ENCODE peak calls at places on chromosomes 6 and 20, in four cellular contexts. M, F, L and I are unnamed samples.
A peak's percentile ranks its signal among the peaks of the same experiment; 100 is the strongest.

GRCh38 chr6:162964703-162965140 is 236.9 kb downstream of the PACRG start:
- DNase-seq in M (no peak), F (no peak), L (no peak), I (no peak)

GRCh38 chr6:89566930-89567634 is 71.5 kb downstream of the LYRM2 start:
- DNase-seq in M (no peak), F (no peak), L (peak; percentile 12), I (no peak)

GRCh38 chr20:15918631-15919030 is 654.6 kb downstream of the KIF16B start:
- DNase-seq in M (no peak), F (no peak), L (no peak), I (no peak)

GRCh38 chr20:62054451-62054953 is 11.2 kb downstream of the TAF4 start:
- DNase-seq in M (no peak), F (no peak), L (no peak), I (no peak)

GRCh38 chr6:30573113-30573512 is 1.9 kb downstream of the ABCF1 start:
- DNase-seq in M (no peak), F (no peak), L (no peak), I (no peak)

GRCh38 chr20:30811896-30812671 is 445.4 kb upstream of the DEFB115 start:
- DNase-seq in M (peak; percentile 81), F (peak; percentile 75), L (no peak), I (peak; percentile 20)

GRCh38 chr6:144582939-144583613 is 297.9 kb downstream of the UTRN start:
- DNase-seq in M (peak; percentile 61), F (peak; percentile 12), L (no peak), I (peak; percentile 83)

GRCh38 chr6:8958894-8959511 is 523.7 kb upstream of the SLC35B3 start:
- DNase-seq in M (no peak), F (no peak), L (peak; percentile 97), I (no peak)

GRCh38 chr6:52325695-52326471 is 36.1 kb upstream of the PAQR8 start:
- DNase-seq in M (no peak), F (peak; percentile 54), L (peak; percentile 98), I (no peak)

GRCh38 chr20:58349586-58349985 is 39.4 kb upstream of the VAPB start:
- DNase-seq in M (no peak), F (no peak), L (no peak), I (no peak)

GRCh38 chr6:20991910-20992309 is 457.7 kb downstream of the CDKAL1 start:
- DNase-seq in M (no peak), F (no peak), L (peak; percentile 21), I (no peak)

GRCh38 chr6:106448000-106448426 is 87.5 kb downstream of the CRYBG1 start:
- DNase-seq in M (no peak), F (no peak), L (no peak), I (peak; percentile 11)

GRCh38 chr6:105862936-105863603 is 223.1 kb upstream of the PRDM1 start:
- DNase-seq in M (no peak), F (no peak), L (no peak), I (no peak)

GRCh38 chr6:1436334-1437306 is 47.2 kb downstream of the FOXF2 start:
- DNase-seq in M (peak; percentile 73), F (peak; percentile 52), L (peak; percentile 67), I (peak; percentile 30)

GRCh38 chr6:20574355-20574754 is 40.1 kb downstream of the CDKAL1 start:
- DNase-seq in M (no peak), F (no peak), L (no peak), I (no peak)

GRCh38 chr6:83083476-83083875 is 16.0 kb downstream of the DOP1A start:
- DNase-seq in M (no peak), F (no peak), L (no peak), I (no peak)

GRCh38 chr6:86856937-86857563 is 80.3 kb upstream of the HTR1E start:
- DNase-seq in M (peak; percentile 40), F (peak; percentile 51), L (peak; percentile 33), I (no peak)
- TF ChIP-seq TCF7 in M (no peak), F (no peak), L (no peak), I (no peak)

GRCh38 chr6:134316733-134317431 is 1.0 kb downstream of the SGK1 start:
- DNase-seq in M (no peak), F (no peak), L (no peak), I (no peak)

GRCh38 chr6:134315974-134316391 is 1.9 kb downstream of the SGK1 start:
- DNase-seq in M (peak; percentile 38), F (no peak), L (no peak), I (no peak)

GRCh38 chr6:134318396-134319281 is 727 bp upstream of the SGK1 start:
- DNase-seq in M (no peak), F (no peak), L (no peak), I (no peak)

GRCh38 chr6:134315189-134315588 is 2.7 kb downstream of the SGK1 start:
- DNase-seq in M (peak; percentile 82), F (no peak), L (no peak), I (no peak)

GRCh38 chr6:134317471-134318131 is at the start of gene SGK1:
- DNase-seq in M (no peak), F (peak; percentile 62), L (no peak), I (no peak)
- TF ChIP-seq TCF7 in M (no peak), F (no peak), L (no peak), I (no peak)

GRCh38 chr6:14353798-14354197 is 236.2 kb downstream of the CD83 start:
- DNase-seq in M (no peak), F (no peak), L (no peak), I (no peak)

GRCh38 chr6:14353263-14353662 is 235.7 kb downstream of the CD83 start:
- DNase-seq in M (no peak), F (no peak), L (no peak), I (no peak)

GRCh38 chr6:14360565-14360964 is 243.0 kb downstream of the CD83 start:
- DNase-seq in M (no peak), F (no peak), L (no peak), I (no peak)

GRCh38 chr6:14359438-14359837 is 241.9 kb downstream of the CD83 start:
- DNase-seq in M (no peak), F (no peak), L (no peak), I (no peak)

GRCh38 chr6:14354919-14355572 is 237.5 kb downstream of the CD83 start:
- DNase-seq in M (peak; percentile 31), F (no peak), L (no peak), I (no peak)
- TF ChIP-seq TCF7 in M (no peak), F (no peak), L (no peak), I (no peak)

DNA sequence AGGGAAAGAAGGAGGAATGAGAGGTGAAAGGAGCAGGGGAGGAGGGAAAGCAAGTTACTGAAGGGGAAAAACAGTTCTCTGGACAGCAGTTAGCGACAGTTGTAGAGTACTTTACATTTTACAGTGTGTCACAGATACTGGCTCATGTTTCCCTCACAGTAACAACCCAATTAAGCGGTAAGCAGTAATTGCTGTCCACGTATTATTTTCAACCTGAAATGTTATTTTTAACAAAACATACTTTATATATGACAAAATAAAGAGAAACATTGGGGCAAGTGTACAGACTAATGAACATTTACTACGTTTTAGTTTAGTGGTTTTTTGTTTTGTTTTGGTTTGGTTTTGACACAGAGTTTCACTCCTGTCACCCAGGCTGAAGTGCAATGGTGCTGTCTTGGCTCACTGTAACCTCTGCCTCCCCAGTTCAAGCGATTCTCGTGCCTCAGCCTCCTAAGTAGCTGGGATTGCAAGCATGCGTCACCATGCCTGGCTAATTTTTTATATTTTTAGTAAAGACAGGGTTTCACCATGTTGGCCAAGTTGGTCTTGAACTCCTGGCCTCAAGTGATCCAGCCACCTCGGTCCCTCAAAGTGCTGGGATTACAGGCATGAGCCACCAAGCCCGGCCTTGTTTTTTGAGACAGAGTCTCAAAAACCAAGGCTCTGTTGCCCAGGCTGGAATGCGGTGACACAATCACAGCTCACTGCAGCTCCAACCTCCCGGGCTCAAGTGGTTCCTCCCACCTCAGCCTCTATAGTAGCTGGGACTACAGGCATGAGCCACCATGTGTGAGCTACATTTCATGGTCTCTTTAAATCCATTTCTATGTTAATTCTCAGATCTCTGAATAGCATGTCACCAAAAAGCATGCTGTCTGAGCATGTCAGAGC is 22.6 kb upstream of the BTN3A2 start:
- DNase-seq in M (no peak), F (peak; percentile 30), L (no peak), I (no peak)
- TF ChIP-seq TCF7 in M (no peak), F (no peak), L (no peak), I (no peak)

DNA sequence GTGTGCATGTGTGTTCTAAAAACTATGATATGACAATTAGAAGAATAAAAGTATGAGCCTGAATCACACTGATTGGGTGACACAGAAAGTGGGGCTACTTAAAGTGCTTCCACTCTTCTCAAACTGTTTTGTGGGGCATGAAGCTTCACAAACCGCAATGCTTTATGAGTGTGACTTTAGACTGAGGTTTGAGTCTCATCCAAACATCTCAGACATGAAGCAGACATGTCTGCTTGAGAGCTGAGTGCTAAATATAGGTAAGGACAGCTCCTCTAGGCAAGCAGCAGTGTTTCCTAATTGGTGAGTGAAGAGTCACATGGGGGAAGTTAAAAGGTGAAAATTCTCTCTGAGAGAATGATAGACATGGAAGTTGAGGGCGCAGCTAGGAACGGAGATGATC is 726.9 kb upstream of the CITED2 start:
- DNase-seq in M (no peak), F (no peak), L (no peak), I (no peak)
- TF ChIP-seq TCF7 in M (no peak), F (no peak), L (no peak), I (no peak)

DNA sequence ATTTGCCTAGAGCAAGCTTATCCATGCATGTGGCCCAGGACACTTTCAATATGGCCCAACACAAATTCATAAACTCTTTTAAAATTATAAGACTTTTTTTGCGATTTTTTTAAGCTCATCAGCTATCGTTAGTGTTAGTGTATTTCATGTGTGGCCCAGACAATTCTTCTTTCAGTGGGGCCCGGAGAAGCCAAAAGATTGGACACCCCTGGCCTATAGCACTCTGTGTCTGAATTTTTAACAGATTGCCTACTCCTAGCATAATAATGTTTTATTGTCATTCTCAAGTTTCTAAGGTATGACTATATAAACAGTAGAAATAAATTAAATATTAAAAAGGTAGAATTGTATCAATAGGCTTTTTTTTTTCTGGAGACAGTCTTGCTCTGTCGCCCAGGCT is 48.6 kb upstream of the LOC128125822 start:
- DNase-seq in M (no peak), F (no peak), L (no peak), I (no peak)
- TF ChIP-seq TCF7 in M (no peak), F (no peak), L (no peak), I (no peak)

GRCh38 chr6:118240878-118241528 is 307.1 kb upstream of the PLN start:
- DNase-seq in M (no peak), F (no peak), L (no peak), I (no peak)
- TF ChIP-seq TCF7 in M (no peak), F (no peak), L (no peak), I (no peak)